ENCODE peak calls at places on chromosomes 13 and 19, in ten cellular contexts. V is adrenal gland, P is upper lobe of right lung, W is right lobe of liver, Y is left lung, M is brain microvascular endothelial cell, U is breast epithelium, B is uterus, F is heart left ventricle, T is BJ. E is an unnamed sample.
A peak's percentile ranks its signal among the peaks of the same experiment; 100 is the strongest.

GRCh38 chr19:49425922-49426592 is 869 bp downstream of the GFY start:
- DNase-seq in W (no peak), Y (no peak), U (no peak), F (no peak), V (no peak), T (no peak), P (no peak), M (no peak), B (no peak), E (peak; percentile 51)

GRCh38 chr19:37095859-37096258 is 17.6 kb downstream of the ZNF420 start:
- DNase-seq in U (no peak), B (no peak), F (no peak), Y (no peak), T (no peak), W (no peak), P (no peak), M (no peak), V (no peak), E (no peak)

GRCh38 chr13:112752711-112753541 is 63.1 kb downstream of the ATP11A start:
- DNase-seq in U (no peak), P (peak; percentile 39), F (no peak), T (no peak), W (no peak), B (peak; percentile 64), Y (no peak), M (no peak), V (no peak), E (no peak)

GRCh38 chr19:40813182-40813581 is 14.2 kb downstream of the EGLN2 start:
- DNase-seq in U (peak; percentile 81), T (no peak), W (no peak), F (no peak), V (no peak), Y (peak; percentile 75), M (no peak), B (no peak), P (peak; percentile 82), E (no peak)

GRCh38 chr13:46296465-46296822 is 84.7 kb downstream of the LRRC63 start:
- DNase-seq in P (no peak), V (no peak), B (no peak), F (no peak), M (no peak), U (no peak), Y (no peak), T (no peak), W (no peak), E (no peak)

GRCh38 chr19:29323046-29323971 is 110.4 kb upstream of the UQCRFS1 start:
- DNase-seq in U (no peak), T (no peak), W (no peak), Y (no peak), M (no peak), V (no peak), P (no peak), B (no peak), F (no peak), E (no peak)

GRCh38 chr19:40976724-40977123 is 14.4 kb upstream of the CYP2B6 start:
- DNase-seq in M (no peak), T (no peak), P (no peak), F (no peak), Y (no peak), W (no peak), V (no peak), B (no peak), U (no peak), E (no peak)

GRCh38 chr19:48925240-48925843 is 8.2 kb upstream of the DHDH start:
- DNase-seq in W (no peak), B (no peak), P (peak; percentile 65), M (peak; percentile 62), V (no peak), U (no peak), Y (no peak), F (no peak), T (peak; percentile 69), E (no peak)

GRCh38 chr13:41061075-41061913 is at the start of gene WBP4:
- DNase-seq in T (peak; percentile 55), P (peak; percentile 98), M (peak; percentile 93), V (peak; percentile 95), F (peak; percentile 96), B (peak; percentile 94), U (peak; percentile 94), Y (peak; percentile 97), W (peak; percentile 96), E (peak; percentile 91)

GRCh38 chr19:35513975-35514809 is 743 bp upstream of the DMKN start:
- DNase-seq in U (no peak), B (no peak), V (no peak), P (no peak), F (no peak), Y (no peak), W (no peak), T (no peak), M (no peak), E (peak; percentile 24)

GRCh38 chr13:112893570-112894422 is 75.2 kb upstream of the MCF2L start:
- DNase-seq in M (peak; percentile 5), F (no peak), B (no peak), V (no peak), P (no peak), T (no peak), U (no peak), Y (peak; percentile 71), W (peak; percentile 82), E (peak; percentile 65)

DNA sequence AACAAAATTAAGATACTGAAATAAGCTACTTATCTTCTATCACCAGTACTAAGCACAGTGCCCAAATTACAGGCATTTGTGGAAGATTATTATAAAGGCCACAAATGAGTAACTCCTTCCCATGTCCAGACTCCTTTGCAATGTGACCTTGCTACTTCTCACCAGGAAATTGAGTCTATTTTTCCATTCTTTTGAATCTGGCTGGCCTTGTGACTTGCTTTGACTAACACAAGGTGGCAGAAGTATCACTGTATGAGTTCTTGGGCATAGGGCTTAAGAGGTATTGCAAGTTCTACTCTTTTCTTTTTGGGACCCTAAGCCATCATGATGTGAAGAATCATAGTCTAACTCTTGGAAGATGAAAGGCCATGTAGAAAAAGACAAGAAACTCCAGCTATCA is 49.9 kb downstream of the UGGT2 start:
- DNase-seq in B (no peak), V (no peak), F (no peak), Y (no peak), U (no peak), P (no peak), M (no peak), W (no peak), T (no peak), E (no peak)
- TF ChIP-seq CTCF in B (no peak), V (no peak), F (no peak), Y (no peak), U (no peak), P (no peak), M (peak; percentile 35), W (no peak), T (no peak), E (peak; percentile 35)

GRCh38 chr13:51819544-51819943 is 15.6 kb upstream of the DHRS12 start:
- DNase-seq in M (no peak), P (no peak), T (no peak), Y (no peak), V (no peak), B (no peak), F (no peak), W (no peak), U (no peak), E (no peak)
- H3K36me3 ChIP-seq in M (no peaks in the 10 kb centered on the region), P (no peaks in the 10 kb centered on the region), T (no peaks in the 10 kb centered on the region), Y (no peaks in the 10 kb centered on the region), V (no peaks in the 10 kb centered on the region), B (no peaks in the 10 kb centered on the region), F (no peaks in the 10 kb centered on the region), W (no peaks in the 10 kb centered on the region), U (no peaks in the 10 kb centered on the region), E (no peaks in the 10 kb centered on the region)

GRCh38 chr13:110369400-110369799 is 62.3 kb downstream of the COL4A2 start:
- DNase-seq in B (no peak), W (no peak), U (no peak), T (no peak), V (no peak), Y (no peak), F (no peak), P (no peak), M (no peak), E (no peak)
- TF ChIP-seq CTCF in B (no peak), W (no peak), U (no peak), T (no peak), V (no peak), Y (no peak), F (no peak), P (no peak), M (no peak), E (no peak)

GRCh38 chr19:10395003-10395402 is 8.3 kb downstream of the CDC37 start:
- DNase-seq in B (no peak), V (no peak), W (no peak), M (no peak), F (no peak), P (no peak), Y (no peak), U (no peak), T (no peak), E (no peak)

GRCh38 chr19:10393137-10393536 is 10.2 kb downstream of the CDC37 start:
- DNase-seq in Y (no peak), W (no peak), P (no peak), U (no peak), T (no peak), M (no peak), B (no peak), V (no peak), F (no peak), E (no peak)

GRCh38 chr19:10389863-10390262 is 9.5 kb upstream of the TYK2 start:
- DNase-seq in F (no peak), B (no peak), Y (no peak), P (no peak), W (no peak), M (no peak), U (no peak), T (no peak), V (no peak), E (peak; percentile 53)

GRCh38 chr19:10390652-10391286 is 10.4 kb upstream of the TYK2 start:
- DNase-seq in W (peak; percentile 73), U (peak; percentile 76), F (peak; percentile 70), V (peak; percentile 70), Y (peak; percentile 82), M (peak; percentile 62), B (peak; percentile 59), P (peak; percentile 77), T (no peak), E (peak; percentile 78)

DNA sequence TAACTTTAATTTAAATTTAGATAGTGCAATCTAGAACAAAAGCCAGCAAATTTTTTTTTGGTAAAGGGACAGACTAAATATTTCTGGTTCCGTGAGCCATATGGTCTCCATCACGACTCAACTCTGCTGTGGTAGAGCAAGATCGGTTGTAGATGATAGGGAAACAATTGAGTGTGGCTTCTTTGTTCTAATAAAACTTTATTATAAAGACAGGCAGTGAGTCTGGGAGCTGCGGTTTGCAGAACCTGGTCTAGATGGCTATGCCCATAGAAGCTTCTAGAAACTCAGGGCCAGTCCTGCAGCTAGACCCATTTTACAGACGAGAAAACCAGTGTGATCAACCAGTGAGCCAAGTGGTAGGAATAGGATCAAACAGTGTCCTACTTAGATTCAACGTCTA is 11.2 kb downstream of the CDC37 start:
- DNase-seq in T (no peak), Y (no peak), V (no peak), W (no peak), U (no peak), F (no peak), B (no peak), M (no peak), P (no peak), E (no peak)
- H3K36me3 ChIP-seq in T (peaks cover 26% of the 10 kb centered on the region), Y (peaks cover 68% of the 10 kb centered on the region), V (no peaks in the 10 kb centered on the region), W (no peaks in the 10 kb centered on the region), U (peaks cover 6% of the 10 kb centered on the region), F (peaks cover 59% of the 10 kb centered on the region), B (no peaks in the 10 kb centered on the region), M (peaks cover 66% of the 10 kb centered on the region), P (peaks cover 51% of the 10 kb centered on the region), E (peaks cover 49% of the 10 kb centered on the region)

E was measured in BE2C.